ENCODE peak calls at places on chromosomes 3 and 15, in eight cellular contexts. A is testis, L is uterus, B is GM12892, Y is body of pancreas, M is adrenal gland, Q is IMR-90, G is HCT116. E is an unnamed sample.

GRCh38 chr3:80542476-80542875 is 774.7 kb upstream of the ROBO1 start:
- DNase-seq in L (no peak), M (no peak), Q (no peak), G (no peak), Y (no peak), B (no peak), A (no peak), E (no peak)

GRCh38 chr3:31422237-31422636 is 110.5 kb upstream of the STT3B start:
- DNase-seq in M (no peak), B (no peak), Q (no peak), L (no peak), G (no peak), Y (no peak), A (no peak), E (no peak)

GRCh38 chr15:82832601-82833209 is 23.3 kb downstream of the WHAMM start:
- DNase-seq in G (peak), Y (no peak), B (no peak), M (no peak), Q (peak), A (no peak), L (no peak), E (no peak)

GRCh38 chr3:33612641-33613040 is 105.4 kb downstream of the CLASP2 start:
- DNase-seq in L (no peak), B (no peak), A (no peak), Q (peak), M (no peak), Y (no peak), G (no peak), E (no peak)

GRCh38 chr3:76039431-76039830 is 254.1 kb upstream of the ZNF717 start:
- DNase-seq in A (no peak), B (no peak), M (no peak), L (no peak), G (no peak), Y (no peak), Q (peak), E (no peak)

GRCh38 chr3:72593881-72594397 is 254.3 kb downstream of the SHQ1 start:
- DNase-seq in M (no peak), B (no peak), Q (peak), Y (no peak), G (no peak), L (no peak), A (no peak), E (peak)

GRCh38 chr15:44633603-44634002 is 29.9 kb downstream of the SPG11 start:
- DNase-seq in G (no peak), L (no peak), A (no peak), B (no peak), M (no peak), Q (peak), Y (no peak), E (no peak)

GRCh38 chr15:59307164-59307535 is 65.5 kb downstream of the MYO1E start:
- DNase-seq in M (no peak), G (no peak), B (no peak), L (no peak), Q (no peak), A (no peak), Y (no peak), E (no peak)

DNA sequence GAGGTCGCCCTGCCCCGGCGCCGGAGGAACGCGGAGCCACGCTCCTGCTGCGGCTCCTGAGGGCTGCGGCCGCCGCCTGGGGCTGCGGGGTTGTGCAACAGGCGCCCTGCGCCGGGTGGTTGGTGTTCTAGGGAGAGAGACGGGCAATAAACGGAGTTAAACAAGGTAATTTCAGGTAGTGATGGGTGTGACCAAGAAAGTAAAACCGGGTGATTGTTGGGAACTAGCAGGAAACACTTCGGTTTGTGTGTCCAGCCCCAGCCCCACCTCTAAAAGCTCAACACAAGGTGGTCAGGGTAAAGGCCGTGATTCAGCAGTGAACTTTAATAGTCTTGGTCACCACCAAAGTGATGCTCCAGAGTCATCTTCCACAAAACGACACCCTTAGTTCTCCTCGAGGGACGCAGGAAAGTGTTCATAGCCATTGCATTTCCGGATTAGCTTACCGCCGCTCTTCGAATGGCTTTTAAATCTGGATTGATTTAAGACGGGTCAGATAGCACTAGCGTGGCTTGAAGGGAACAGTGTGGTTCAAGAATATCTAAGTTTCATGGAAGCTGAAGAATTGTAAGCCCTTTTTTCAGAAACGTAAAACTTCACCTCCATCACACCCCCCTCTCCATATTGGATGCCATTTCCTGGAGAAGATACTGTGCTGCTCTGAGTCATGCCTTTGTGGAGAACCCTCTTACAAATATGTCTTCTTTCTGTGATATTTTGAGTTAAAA is 702 bp downstream of the RNF7 start:
- DNase-seq in L (no peak), Q (peak), A (peak), M (peak), B (no peak), Y (peak), G (no peak), E (peak)
- TF ChIP-seq POLR2A in L (no peak), Q (peak), A (no peak), M (no peak), B (no peak), Y (no peak), G (no peak), E (no peak)

GRCh38 chr15:74300057-74300620 is 64.0 kb downstream of the CCDC33 start:
- DNase-seq in B (no peak), G (no peak), Q (no peak), L (no peak), M (no peak), A (no peak), Y (no peak), E (no peak)
- TF ChIP-seq POLR2A in B (no peak), G (no peak), Q (no peak), L (no peak), M (no peak), A (no peak), Y (no peak), E (no peak)

DNA sequence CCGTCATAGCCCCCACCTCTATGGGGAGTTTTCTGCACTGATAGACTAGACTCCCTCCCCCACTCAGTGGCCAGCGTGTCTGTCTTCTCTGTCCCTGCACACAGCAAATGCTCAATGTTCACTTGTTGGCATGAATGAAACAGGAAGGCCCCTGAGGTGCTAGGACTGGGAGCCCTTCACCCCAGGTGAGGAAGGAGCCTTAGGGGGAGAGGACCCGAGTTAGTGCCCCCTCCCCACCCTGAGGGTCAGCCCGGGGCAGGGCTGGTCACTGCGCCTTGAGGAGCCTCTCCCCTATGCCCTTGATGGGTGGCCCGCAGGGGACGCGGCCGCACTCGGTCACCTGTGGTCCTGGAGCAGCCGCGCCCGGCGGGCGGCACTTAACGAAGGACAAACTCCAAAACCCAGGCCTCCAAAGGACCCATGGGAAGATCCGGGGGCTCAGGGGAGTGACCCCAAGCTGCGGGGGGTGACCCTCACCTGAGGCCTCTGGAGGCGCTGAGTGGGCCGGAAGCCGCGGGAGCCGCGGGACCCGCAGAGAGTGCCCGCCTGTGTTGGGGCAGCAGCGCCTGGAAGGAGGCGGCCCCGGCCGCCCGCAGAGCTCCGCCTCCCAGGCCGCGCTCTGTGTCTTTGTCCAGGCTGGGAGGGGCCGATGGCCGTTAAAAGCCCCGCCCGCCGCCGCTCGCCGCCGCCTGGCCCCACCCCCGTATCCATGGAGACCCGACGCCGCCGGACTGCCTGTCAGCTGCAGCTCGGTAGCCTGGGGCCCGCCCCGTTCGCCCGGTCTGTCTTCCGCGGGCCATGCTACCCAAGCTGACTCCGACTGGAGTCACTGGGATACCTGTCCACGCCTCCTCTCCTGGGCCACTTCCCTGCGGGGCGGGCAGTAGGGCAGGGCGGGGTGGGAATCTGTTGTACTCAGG is 15.4 kb upstream of the FANCD2 start:
- DNase-seq in Y (peak), L (peak), M (peak), Q (peak), G (peak), A (peak), B (peak), E (peak)
- TF ChIP-seq POLR2A in Y (peak), L (peak), M (peak), Q (no peak), G (no peak), A (no peak), B (no peak), E (peak)

GRCh38 chr3:125141596-125142417 is 70.7 kb downstream of the SLC12A8 start:
- DNase-seq in A (peak), Y (peak), Q (no peak), M (peak), G (no peak), L (peak), B (peak), E (peak)

GRCh38 chr3:125140011-125140813 is 72.3 kb downstream of the SLC12A8 start:
- DNase-seq in M (peak), Y (no peak), A (no peak), L (no peak), Q (peak), G (no peak), B (no peak), E (no peak)

GRCh38 chr3:125139386-125139785 is 73.2 kb downstream of the SLC12A8 start:
- DNase-seq in L (no peak), M (no peak), A (no peak), Y (no peak), Q (no peak), B (no peak), G (no peak), E (no peak)

GRCh38 chr3:125142418-125142778 is 70.2 kb downstream of the SLC12A8 start:
- DNase-seq in B (no peak), M (no peak), Y (no peak), Q (no peak), A (no peak), G (no peak), L (no peak), E (no peak)

GRCh38 chr3:125140817-125141595 is 71.5 kb downstream of the SLC12A8 start:
- DNase-seq in G (no peak), Y (no peak), B (no peak), Q (no peak), A (no peak), M (no peak), L (no peak), E (no peak)
- TF ChIP-seq POLR2A in G (no peak), Y (no peak), B (no peak), Q (no peak), A (no peak), M (no peak), L (no peak), E (no peak)

DNA sequence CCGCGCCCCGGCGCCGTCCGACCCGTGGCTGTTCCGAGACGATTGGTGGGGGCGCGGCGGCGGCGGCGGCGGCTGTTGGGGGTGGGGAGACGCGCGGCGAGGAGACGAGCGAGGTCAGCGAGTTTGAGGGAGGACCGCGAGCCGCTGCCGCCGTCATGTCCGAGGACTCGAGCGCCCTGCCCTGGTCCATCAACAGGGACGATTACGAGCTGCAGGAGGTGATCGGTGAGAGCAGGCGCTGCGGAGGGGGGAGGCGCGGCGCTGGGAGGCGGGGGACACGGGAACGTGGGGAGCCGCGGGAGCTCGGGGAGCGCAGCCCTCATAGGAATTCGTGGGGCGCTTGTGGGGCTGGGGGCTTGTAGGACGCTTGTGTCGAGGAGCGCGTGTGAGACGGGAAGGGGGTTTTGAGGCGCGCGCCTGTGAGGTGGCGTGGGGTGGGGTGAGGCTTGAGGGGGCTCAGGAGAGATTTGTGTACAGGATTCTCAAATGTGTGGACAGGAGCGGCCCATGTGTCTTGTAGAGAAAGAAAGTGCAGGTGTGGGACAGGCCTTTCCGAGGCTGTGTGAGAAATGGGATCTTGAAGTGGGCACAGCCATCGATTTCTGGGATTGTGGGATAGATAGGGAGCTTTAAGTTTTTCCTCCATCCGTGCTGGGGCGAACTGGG is 518 bp downstream of the OXSR1 start:
- DNase-seq in B (no peak), M (peak), A (peak), Q (peak), Y (peak), G (no peak), L (no peak), E (no peak)
- TF ChIP-seq POLR2A in B (no peak), M (no peak), A (no peak), Q (no peak), Y (no peak), G (no peak), L (no peak), E (no peak)

GRCh38 chr15:48806151-48806550 is 4.7 kb downstream of the CEP152 start:
- DNase-seq in B (no peak), L (no peak), Q (peak), G (no peak), Y (no peak), M (no peak), A (no peak), E (no peak)

GRCh38 chr15:48811325-48811938 is 563 bp upstream of the CEP152 start:
- DNase-seq in B (no peak), M (peak), Y (peak), A (no peak), L (no peak), G (no peak), Q (no peak), E (no peak)

GRCh38 chr15:48810414-48811324 is at the start of gene CEP152:
- DNase-seq in B (peak), L (peak), Q (peak), G (peak), Y (peak), A (peak), M (peak), E (peak)
- TF ChIP-seq POLR2A in B (peak), L (no peak), Q (no peak), G (peak), Y (peak), A (no peak), M (peak), E (peak)

GRCh38 chr3:24496529-24497482 is 2.2 kb upstream of the THRB start:
- DNase-seq in B (no peak), L (peak), M (peak), A (peak), G (peak), Y (peak), Q (peak), E (peak)

GRCh38 chr3:24494616-24495333 is at the start of gene THRB:
- DNase-seq in B (peak), Q (no peak), Y (peak), L (peak), M (peak), G (peak), A (peak), E (peak)

GRCh38 chr3:24495334-24495994 is 814 bp upstream of the THRB start:
- DNase-seq in Q (no peak), G (peak), M (peak), L (peak), Y (peak), A (peak), B (peak), E (peak)

GRCh38 chr3:24492971-24493551 is 1.6 kb downstream of the THRB start:
- DNase-seq in Y (no peak), A (no peak), L (no peak), B (no peak), Q (no peak), G (no peak), M (no peak), E (no peak)

GRCh38 chr3:24493951-24494615 is 567 bp downstream of the THRB start:
- DNase-seq in M (peak), Q (no peak), Y (peak), G (no peak), B (peak), A (peak), L (peak), E (no peak)
- TF ChIP-seq POLR2A in M (peak), Q (no peak), Y (no peak), G (no peak), B (no peak), A (no peak), L (no peak), E (peak)

DNA sequence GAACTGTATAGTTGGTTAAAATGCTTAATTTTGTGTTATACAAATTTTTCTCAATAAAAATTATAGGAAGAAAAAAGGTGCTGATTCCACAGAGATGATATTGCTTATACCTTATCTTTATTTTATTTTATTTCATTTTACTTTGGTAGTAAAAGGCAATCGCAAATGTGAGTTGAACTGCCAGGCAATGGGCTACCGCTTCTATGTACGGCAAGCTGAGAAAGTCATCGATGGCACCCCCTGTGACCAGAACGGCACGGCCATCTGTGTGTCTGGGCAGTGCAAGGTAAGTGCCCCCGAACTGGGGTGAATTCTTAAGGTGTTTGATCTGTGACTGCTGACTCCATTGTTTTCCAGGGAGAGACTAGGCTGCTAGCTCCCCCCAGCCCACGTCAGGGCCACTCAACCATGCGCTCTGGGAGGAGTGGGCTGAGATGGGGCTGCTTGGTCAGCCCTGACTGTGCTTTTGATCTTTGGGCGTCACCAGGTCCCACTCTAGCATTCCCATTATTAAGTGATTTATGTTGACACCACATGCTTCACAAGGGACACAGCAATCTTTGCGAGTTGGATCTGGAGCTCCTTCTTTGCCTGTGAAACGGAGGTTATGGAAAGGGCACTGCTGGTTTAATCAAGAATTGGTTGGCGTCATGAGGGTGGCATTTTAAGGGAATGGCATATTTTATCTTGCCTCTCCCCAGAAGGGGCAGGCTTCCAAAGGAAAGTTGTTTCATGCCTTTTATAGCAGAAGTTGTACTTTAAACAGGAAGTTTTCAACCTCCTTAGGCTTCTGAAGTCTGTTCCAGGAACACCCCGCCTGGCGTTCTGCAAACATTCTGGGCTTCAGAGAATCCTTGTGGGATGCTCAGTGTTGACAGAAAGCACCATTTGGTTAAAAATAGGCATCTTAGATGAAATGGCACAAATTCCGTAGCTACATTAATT is 296.5 kb downstream of the THSD4 start:
- DNase-seq in Y (peak), A (no peak), M (no peak), B (no peak), Q (peak), L (peak), G (no peak), E (no peak)
- TF ChIP-seq POLR2A in Y (no peak), A (no peak), M (no peak), B (no peak), Q (no peak), L (peak), G (no peak), E (no peak)